ENCODE peak calls at places on chromosomes 1 and 21, in five cellular contexts. K is HepG2, Y is A549, Z is tibial nerve, W is ovary. B is an unnamed sample.

GRCh38 chr1:188825471-188825870 is 1652.2 kb downstream of the BRINP3 start:
- DNase-seq in K (no peak), W (no peak), Y (no peak), Z (no peak), B (no peak)

GRCh38 chr21:45318556-45319341 is 31.1 kb upstream of the POFUT2 start:
- DNase-seq in Z (no peak), K (peak), Y (peak), W (peak), B (no peak)

GRCh38 chr21:36820176-36821031 is 121.5 kb downstream of the SIM2 start:
- DNase-seq in W (no peak), Y (no peak), Z (no peak), K (no peak), B (no peak)

GRCh38 chr1:25030674-25031589 is 100.9 kb upstream of the RUNX3 start:
- DNase-seq in W (no peak), Y (no peak), K (no peak), Z (no peak), B (no peak)

GRCh38 chr1:164765557-164765956 is 206.6 kb downstream of the PBX1 start:
- DNase-seq in Z (no peak), K (no peak), W (no peak), Y (peak), B (no peak)

GRCh38 chr1:113783254-113784103 is 24.2 kb upstream of the PHTF1 start:
- DNase-seq in Z (peak), Y (no peak), W (no peak), K (no peak), B (no peak)

GRCh38 chr21:44985441-44986401 is 45.9 kb downstream of the SLX9 start:
- DNase-seq in K (no peak), W (peak), Y (no peak), Z (no peak), B (no peak)

GRCh38 chr1:246971322-246971721 is 36.5 kb downstream of the ZNF695 start:
- DNase-seq in W (peak), Z (peak), K (peak), Y (no peak), B (no peak)

GRCh38 chr1:72003092-72003491 is 279.2 kb downstream of the NEGR1 start:
- DNase-seq in W (no peak), Z (no peak), Y (no peak), K (peak), B (no peak)

GRCh38 chr1:219518168-219518905 is 94.6 kb downstream of the ZC3H11B start:
- DNase-seq in W (no peak), Z (no peak), Y (peak), K (no peak), B (no peak)

GRCh38 chr1:226479432-226479831 is 69.1 kb upstream of the STUM start:
- DNase-seq in K (peak), Y (no peak), Z (no peak), W (no peak), B (no peak)

GRCh38 chr1:30706528-30706927 is 16.9 kb downstream of the MATN1 start:
- DNase-seq in Y (no peak), W (no peak), K (no peak), Z (no peak), B (no peak)

GRCh38 chr1:226679853-226680516 is 59.1 kb downstream of the ITPKB start:
- DNase-seq in W (peak), K (no peak), Y (no peak), Z (peak), B (peak)

GRCh38 chr1:28208818-28209441 is 23.9 kb downstream of the DNAJC8 start:
- DNase-seq in K (peak), Z (peak), W (no peak), Y (peak), B (no peak)

GRCh38 chr1:81213279-81213678 is 587.5 kb upstream of the ADGRL2 start:
- DNase-seq in K (no peak), W (no peak), Z (no peak), Y (no peak), B (no peak)

GRCh38 chr1:117606608-117607261 is 887 bp downstream of the TENT5C start:
- DNase-seq in K (no peak), Y (no peak), Z (peak), W (no peak), B (no peak)

GRCh38 chr1:25036117-25036546 is 106.1 kb upstream of the RUNX3 start:
- DNase-seq in Z (no peak), Y (no peak), K (no peak), W (no peak), B (no peak)

GRCh38 chr1:239718997-239719628 is 332.7 kb downstream of the CHRM3 start:
- DNase-seq in Y (no peak), Z (no peak), W (no peak), K (no peak), B (no peak)
- H3K4me3 ChIP-seq in Y (no peak), Z (no peak), W (no peak), K (no peak), B (no peak)

GRCh38 chr1:115330480-115331013 is 7.5 kb downstream of the NGF start:
- DNase-seq in K (no peak), Z (peak), Y (no peak), W (peak), B (no peak)
- TF ChIP-seq EP300 in K (no peak), Z (peak), Y (no peak), W (no peak), B (no peak)

DNA sequence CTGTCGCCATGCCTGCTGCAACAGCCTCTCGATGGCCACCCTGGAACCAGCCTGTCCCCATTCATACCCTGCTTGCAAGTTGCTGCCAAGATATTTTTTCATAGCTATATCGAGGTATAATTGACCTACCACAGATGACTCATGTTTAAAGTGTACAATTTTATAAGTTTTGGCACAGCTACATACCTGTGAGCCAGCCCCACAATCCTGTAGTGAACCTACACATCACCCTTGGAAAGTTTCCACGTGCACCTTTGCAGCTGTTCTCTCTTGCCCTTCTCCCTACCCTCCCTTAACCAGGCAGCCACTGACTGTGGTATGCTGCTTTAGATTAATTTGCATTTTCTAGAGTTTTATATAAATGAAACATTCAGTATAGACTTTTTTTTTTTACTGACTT is 23.0 kb upstream of the KCNJ6 start:
- DNase-seq in Z (no peak), Y (no peak), K (no peak), W (no peak), B (no peak)
- H3K27ac ChIP-seq in Z (no peak), Y (no peak), K (no peak), W (no peak), B (no peak)

GRCh38 chr1:905071-905749 is 18.5 kb upstream of the SAMD11 start:
- DNase-seq in Z (no peak), Y (no peak), W (peak), K (no peak), B (peak)

GRCh38 chr1:902802-903201 is 20.9 kb upstream of the SAMD11 start:
- DNase-seq in Z (no peak), W (peak), K (no peak), Y (no peak), B (no peak)

GRCh38 chr1:904271-904950 is 19.3 kb upstream of the SAMD11 start:
- DNase-seq in Z (peak), K (no peak), W (peak), Y (no peak), B (peak)

GRCh38 chr1:903305-903704 is 20.4 kb upstream of the SAMD11 start:
- DNase-seq in Z (no peak), Y (no peak), K (no peak), W (no peak), B (peak)

DNA sequence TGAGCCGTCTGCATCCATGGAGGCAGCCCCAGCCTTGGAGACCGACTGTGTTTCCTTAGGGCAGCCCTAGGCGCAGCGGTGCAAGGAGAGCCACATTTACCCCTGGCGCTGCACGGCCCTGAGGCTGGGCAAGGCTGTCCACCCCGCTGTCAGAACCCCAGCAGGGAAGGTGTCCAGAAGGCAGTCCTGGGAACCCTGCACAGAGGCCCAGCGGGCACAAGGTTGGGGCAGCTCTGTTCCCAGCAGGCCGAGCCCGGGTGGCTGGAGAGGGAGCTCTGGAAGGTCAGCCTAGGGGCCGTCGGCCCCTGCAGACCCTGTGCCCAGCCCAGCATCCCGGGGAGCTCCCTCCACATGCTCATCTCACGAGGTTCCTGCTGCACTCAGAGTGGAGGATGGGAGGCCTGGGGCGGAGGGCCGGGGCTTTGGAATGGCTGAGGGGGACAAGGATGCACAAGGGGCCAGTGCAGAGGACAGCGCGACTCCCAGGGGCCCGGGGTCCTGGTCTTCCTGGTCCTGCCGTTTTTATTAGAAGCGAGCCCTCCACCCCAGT is 19.9 kb upstream of the SAMD11 start:
- DNase-seq in W (peak), Z (no peak), K (no peak), Y (no peak), B (peak)
- H3K4me3 ChIP-seq in W (no peak), Z (no peak), K (peak), Y (peak), B (peak)

GRCh38 chr21:38330671-38331070 is 73.9 kb downstream of the KCNJ15 start:
- DNase-seq in Y (no peak), W (no peak), Z (no peak), K (no peak), B (no peak)

GRCh38 chr21:38334866-38335265 is 78.1 kb downstream of the KCNJ15 start:
- DNase-seq in Z (no peak), W (no peak), Y (no peak), K (no peak), B (no peak)

GRCh38 chr21:38337793-38338192 is 81.0 kb downstream of the KCNJ15 start:
- DNase-seq in K (no peak), Z (no peak), W (no peak), Y (no peak), B (no peak)

GRCh38 chr21:38329176-38329575 is 72.4 kb downstream of the KCNJ15 start:
- DNase-seq in K (no peak), Y (no peak), W (no peak), Z (no peak), B (no peak)

GRCh38 chr21:38333290-38334272 is 76.8 kb downstream of the KCNJ15 start:
- DNase-seq in K (no peak), Z (no peak), Y (no peak), W (no peak), B (no peak)
- TF ChIP-seq EP300 in K (no peak), Z (no peak), Y (no peak), W (no peak), B (no peak)

GRCh38 chr1:115428262-115428661 is 90.2 kb upstream of the NGF start:
- DNase-seq in K (no peak), W (no peak), Y (no peak), Z (no peak), B (no peak)
- H3K27ac ChIP-seq in K (no peak), W (no peak), Y (no peak), Z (no peak), B (no peak)

B was measured in esophagus muscularis mucosa.